ENCODE peak calls at places on chromosomes 4 and X, in four cellular contexts. P, V, G and N are unnamed samples.

GRCh38 chr4:10321931-10322330 is 135.3 kb downstream of the ZNF518B start:
- DNase-seq in P (no peak), V (no peak), G (no peak), N (no peak)

GRCh38 chr4:158809611-158810486 is 41.0 kb downstream of the FNIP2 start:
- DNase-seq in P (no peak), V (no peak), G (no peak), N (peak)

GRCh38 chr4:14025093-14025492 is 397.6 kb upstream of the BOD1L1 start:
- DNase-seq in P (no peak), V (no peak), G (no peak), N (no peak)

GRCh38 chr4:82569076-82569475 is 7.3 kb upstream of the TMEM150C start:
- DNase-seq in P (no peak), V (no peak), G (no peak), N (no peak)

GRCh38 chr4:30600246-30600645 is 119.9 kb upstream of the PCDH7 start:
- DNase-seq in P (no peak), V (no peak), G (no peak), N (no peak)

GRCh38 chrX:44882635-44883034 is 9.6 kb downstream of the KDM6A start:
- DNase-seq in P (no peak), V (no peak), G (no peak), N (no peak)

GRCh38 chrX:23246001-23246400 is 88.6 kb upstream of the PTCHD1 start:
- DNase-seq in P (no peak), V (no peak), G (no peak), N (no peak)

GRCh38 chr4:27008693-27009092 is 148.1 kb downstream of the STIM2 start:
- DNase-seq in P (no peak), V (no peak), G (no peak), N (no peak)

GRCh38 chr4:40749717-40750460 is at the start of gene NSUN7:
- DNase-seq in P (peak), V (peak), G (peak), N (peak)

GRCh38 chr4:39526283-39526682 is 956 bp downstream of the UGDH start:
- DNase-seq in P (no peak), V (no peak), G (no peak), N (peak)

GRCh38 chrX:120773801-120774200 is 101.9 kb downstream of the CT47B1 start:
- DNase-seq in P (no peak), V (no peak), G (no peak), N (no peak)

GRCh38 chr4:183094393-183095198 is 4.5 kb upstream of the WWC2 start:
- DNase-seq in P (no peak), V (no peak), G (no peak), N (no peak)

GRCh38 chrX:120332394-120332793 is 21.1 kb upstream of the TMEM255A start:
- DNase-seq in P (no peak), V (no peak), G (no peak), N (no peak)

GRCh38 chr4:1309261-1310010 is 19.7 kb downstream of the MAEA start:
- DNase-seq in P (peak), V (peak), G (peak), N (peak)

GRCh38 chrX:102516314-102516936 is at the start of gene TMSB15A:
- DNase-seq in P (peak), V (peak), G (peak), N (peak)

GRCh38 chr4:101145081-101145480 is 202.2 kb downstream of the PPP3CA start:
- DNase-seq in P (no peak), V (no peak), G (no peak), N (no peak)

GRCh38 chr4:133147922-133148689 is 988 bp upstream of the PCDH10 start:
- DNase-seq in P (peak), V (peak), G (no peak), N (peak)

GRCh38 chrX:150146271-150146888 is 208.1 kb upstream of the EOLA2 start:
- DNase-seq in P (no peak), V (no peak), G (no peak), N (no peak)

GRCh38 chr4:128452415-128452814 is 164.8 kb upstream of the PGRMC2 start:
- DNase-seq in P (no peak), V (no peak), G (no peak), N (no peak)

GRCh38 chr4:85228264-85228663 is 246.7 kb upstream of the ARHGAP24 start:
- DNase-seq in P (no peak), V (no peak), G (no peak), N (no peak)

GRCh38 chrX:36897690-36898089 is 110.5 kb upstream of the FAM47C start:
- DNase-seq in P (no peak), V (no peak), G (no peak), N (no peak)

GRCh38 chrX:36898301-36898700 is 109.9 kb upstream of the FAM47C start:
- DNase-seq in P (no peak), V (no peak), G (no peak), N (peak)
- TF ChIP-seq CTCF in P (peak), V (peak), G (peak), N (no peak)

GRCh38 chr4:151760713-151761661 is at the start of gene GATB:
- DNase-seq in P (peak), V (peak), G (peak), N (peak)
- TF ChIP-seq CTCF in P (peak), V (peak), G (peak), N (peak)

GRCh38 chr4:145890689-145891088 is 47.9 kb downstream of the ZNF827 start:
- DNase-seq in P (no peak), V (no peak), G (no peak), N (no peak)

GRCh38 chr4:145885666-145886065 is 53.0 kb downstream of the ZNF827 start:
- DNase-seq in P (no peak), V (no peak), G (no peak), N (no peak)

GRCh38 chr4:145887241-145887964 is 51.2 kb downstream of the ZNF827 start:
- DNase-seq in P (no peak), V (no peak), G (no peak), N (no peak)

GRCh38 chr4:145886871-145887240 is 51.8 kb downstream of the ZNF827 start:
- DNase-seq in P (no peak), V (no peak), G (no peak), N (no peak)

DNA sequence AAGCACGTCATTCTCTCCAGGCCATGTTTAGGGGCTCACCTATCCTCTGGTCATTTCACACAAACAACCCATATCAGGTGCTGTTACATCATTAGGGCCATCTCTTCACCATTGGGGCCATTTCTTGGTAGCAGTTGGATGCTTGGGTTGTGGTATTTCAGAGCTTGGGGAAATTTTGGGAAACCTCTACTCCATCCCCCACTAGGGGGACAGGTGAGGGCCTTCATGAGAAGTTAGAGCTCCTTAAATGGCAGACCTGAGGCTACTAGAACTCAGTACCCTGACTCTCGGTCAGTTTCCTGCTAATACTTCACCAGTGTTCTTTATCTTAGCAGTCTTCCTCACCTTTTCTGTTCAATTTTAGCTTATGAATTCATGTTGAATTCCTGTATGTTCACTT is 50.2 kb downstream of the ZNF827 start:
- DNase-seq in P (no peak), V (no peak), G (no peak), N (no peak)
- TF ChIP-seq CTCF in P (no peak), V (peak), G (no peak), N (no peak)

GRCh38 chr4:110587666-110588285 is 35.1 kb downstream of the PITX2 start:
- DNase-seq in P (no peak), V (no peak), G (no peak), N (no peak)

GRCh38 chr4:110589297-110589696 is 33.6 kb downstream of the PITX2 start:
- DNase-seq in P (no peak), V (no peak), G (no peak), N (no peak)

DNA sequence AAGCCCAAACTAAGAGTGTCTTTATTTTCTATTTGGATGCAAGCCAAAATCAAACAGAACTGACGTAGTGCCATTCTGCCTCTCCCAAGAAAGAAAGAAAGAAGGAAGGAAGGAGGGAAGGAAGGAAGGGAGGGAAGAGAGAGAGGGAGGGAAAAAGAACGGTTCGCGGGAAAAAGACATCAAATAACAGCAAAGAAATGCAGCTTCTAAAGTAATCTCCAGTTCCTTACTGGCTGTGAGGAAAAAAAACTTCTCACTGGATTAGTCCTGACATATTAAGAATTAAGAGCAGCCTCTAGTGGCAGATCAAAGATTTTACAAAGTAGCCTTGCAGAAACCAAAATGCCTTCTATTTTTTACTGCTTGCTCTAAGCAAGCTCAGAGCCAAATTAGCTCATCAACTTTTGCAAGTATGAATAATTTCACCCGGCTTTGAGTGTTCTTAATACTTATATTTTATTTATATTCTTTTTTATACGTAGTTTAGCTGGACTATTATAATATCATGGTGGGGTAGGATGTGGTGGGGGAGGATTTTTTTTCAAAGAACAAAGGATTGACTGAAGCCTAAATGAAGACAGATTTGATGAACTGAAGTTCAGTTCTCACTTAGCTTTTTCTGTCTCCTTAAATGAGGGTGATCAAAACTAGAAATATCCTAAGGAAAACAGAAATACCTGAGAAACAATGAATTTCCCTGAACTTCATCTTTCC is 36.6 kb downstream of the PITX2 start:
- DNase-seq in P (no peak), V (no peak), G (no peak), N (peak)
- TF ChIP-seq CTCF in P (peak), V (no peak), G (peak), N (no peak)

GRCh38 chrX:131366387-131366786 is 77.3 kb upstream of the IGSF1 start:
- DNase-seq in P (no peak), V (no peak), G (no peak), N (no peak)
- TF ChIP-seq CTCF in P (no peak), V (peak), G (peak), N (no peak)

GRCh38 chrX:131072871-131073571 is 14.9 kb downstream of the ARHGAP36 start:
- DNase-seq in P (no peak), V (no peak), G (no peak), N (no peak)

GRCh38 chrX:131066237-131066636 is 8.1 kb downstream of the ARHGAP36 start:
- DNase-seq in P (no peak), V (no peak), G (no peak), N (no peak)

GRCh38 chrX:131067846-131068745 is 9.9 kb downstream of the ARHGAP36 start:
- DNase-seq in P (no peak), V (no peak), G (no peak), N (no peak)

GRCh38 chrX:131067216-131067615 is 9.1 kb downstream of the ARHGAP36 start:
- DNase-seq in P (no peak), V (no peak), G (no peak), N (no peak)

DNA sequence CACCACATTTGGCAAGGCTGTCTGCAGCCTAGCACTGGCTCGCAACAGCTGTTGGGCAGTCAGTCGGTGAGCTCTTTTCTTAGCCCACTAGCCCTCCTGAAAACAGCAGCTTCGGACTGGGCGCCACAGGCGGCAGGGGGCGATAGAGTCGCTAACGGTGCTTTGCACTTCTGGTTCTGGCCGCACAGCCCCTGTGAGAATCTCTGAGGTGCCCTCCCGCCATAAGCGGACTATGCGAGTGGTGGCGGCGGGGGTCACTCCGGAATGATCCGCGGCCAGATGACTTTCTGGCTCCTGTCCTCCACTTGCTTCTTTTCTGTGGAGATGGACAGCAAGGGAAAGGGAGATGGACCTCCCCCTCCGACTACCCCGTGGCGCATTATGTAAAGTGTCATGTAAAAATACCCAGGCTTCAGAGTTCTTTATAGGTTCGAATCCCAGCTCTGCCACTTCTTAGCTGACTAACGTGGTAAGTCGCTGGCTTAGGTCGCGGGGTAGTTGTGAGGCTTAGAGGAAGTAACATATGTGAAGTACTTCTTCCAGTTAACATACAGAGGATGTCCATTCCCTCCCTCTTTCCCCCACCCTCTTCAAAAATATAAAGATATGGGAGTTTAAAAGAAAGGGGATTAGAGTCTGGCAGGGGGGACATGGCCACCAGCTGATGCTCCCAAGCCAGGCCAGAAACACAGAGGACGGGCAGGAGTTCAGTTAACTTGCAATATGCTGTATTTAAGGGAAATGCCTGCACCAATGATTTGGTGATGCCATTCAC is 11.0 kb downstream of the ARHGAP36 start:
- DNase-seq in P (no peak), V (peak), G (no peak), N (peak)
- TF ChIP-seq CTCF in P (peak), V (peak), G (peak), N (no peak)

GRCh38 chr4:47838445-47838844 is 578 bp upstream of the CORIN start:
- DNase-seq in P (no peak), V (no peak), G (no peak), N (no peak)
- TF ChIP-seq CTCF in P (no peak), V (no peak), G (no peak), N (no peak)

DNA sequence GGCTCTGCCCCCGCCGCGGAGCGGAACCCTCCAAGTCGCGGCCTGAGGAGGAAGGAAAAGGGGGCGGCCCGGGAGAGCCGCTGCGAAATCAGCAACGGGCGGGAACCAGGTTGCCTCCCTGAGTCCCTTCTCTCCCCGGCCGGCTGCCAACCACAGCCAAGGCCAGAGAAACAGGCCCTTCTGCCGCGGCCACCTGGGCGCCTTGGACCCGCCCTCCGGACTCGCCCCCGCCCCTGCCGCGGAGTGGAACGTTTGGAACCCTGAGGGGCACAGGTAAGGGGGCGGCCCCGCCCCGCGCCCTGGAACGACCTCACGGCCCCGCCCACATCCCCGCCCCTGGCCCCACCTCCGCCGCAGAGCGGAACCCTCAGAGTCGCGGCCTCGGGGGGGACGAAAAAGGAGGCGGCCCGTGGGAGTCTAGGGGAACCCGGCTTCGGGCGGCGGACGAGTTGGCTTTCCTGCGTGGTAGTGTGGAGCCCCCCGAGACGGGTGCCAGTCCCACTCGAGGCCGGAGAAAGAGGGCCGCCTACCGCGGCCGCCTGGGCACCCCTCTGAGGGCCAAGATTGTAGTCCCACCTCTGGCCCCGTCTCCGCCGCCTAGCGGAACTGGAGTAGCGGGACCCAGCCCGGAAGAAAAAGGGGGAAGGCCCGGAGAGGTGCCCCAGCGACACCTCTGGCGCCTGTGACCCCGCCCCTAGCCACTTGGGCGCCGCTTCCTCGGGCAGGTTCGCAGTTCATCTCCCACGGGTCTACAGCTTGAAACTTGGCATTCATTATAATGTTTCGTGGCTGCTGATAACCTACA is 669 bp upstream of the PHKA2 start:
- DNase-seq in P (peak), V (peak), G (peak), N (peak)
- TF ChIP-seq CTCF in P (peak), V (peak), G (peak), N (no peak)

GRCh38 chrX:38948046-38948445 is 146.8 kb downstream of the MID1IP1 start:
- DNase-seq in P (no peak), V (no peak), G (no peak), N (no peak)
- TF ChIP-seq CTCF in P (no peak), V (no peak), G (no peak), N (no peak)

GRCh38 chr4:139082750-139083532 is 67.4 kb downstream of the NOCT start:
- DNase-seq in P (peak), V (peak), G (peak), N (peak)
- TF ChIP-seq CTCF in P (no peak), V (no peak), G (no peak), N (no peak)